ENCODE peak calls at places on chromosomes 4 and X, in ten cellular contexts. N, H, E, L, P, A, R, C, I and Y are unnamed samples.

GRCh38 chrX:19879742-19880378 is 7.5 kb downstream of the SH3KBP1 start:
- DNase-seq in N (no peak), H (no peak), E (no peak), L (no peak), P (no peak), A (no peak), R (no peak), C (no peak), I (no peak), Y (no peak)

GRCh38 chr4:185809517-185810071 is 2.4 kb downstream of the SORBS2 start:
- DNase-seq in N (no peak), H (no peak), E (no peak), L (peak; percentile 15), P (no peak), A (no peak), R (no peak), C (no peak), I (no peak), Y (no peak)

GRCh38 chrX:87571965-87572364 is 54.4 kb downstream of the KLHL4 start:
- DNase-seq in N (no peak), H (no peak), E (no peak), L (no peak), P (no peak), A (no peak), R (no peak), C (no peak), I (no peak), Y (no peak)

GRCh38 chr4:81854406-81854805 is 382.7 kb upstream of the RASGEF1B start:
- DNase-seq in N (no peak), H (no peak), E (no peak), L (no peak), P (no peak), A (no peak), R (no peak), C (no peak), I (no peak), Y (no peak)

GRCh38 chr4:38173935-38174334 is 213.7 kb downstream of the PTTG2 start:
- DNase-seq in N (no peak), H (no peak), E (no peak), L (no peak), P (no peak), A (no peak), R (no peak), C (no peak), I (no peak), Y (no peak)

GRCh38 chr4:176882201-176882600 is 89.5 kb upstream of the VEGFC start:
- DNase-seq in N (no peak), H (no peak), E (no peak), L (no peak), P (no peak), A (no peak), R (no peak), C (no peak), I (no peak), Y (no peak)

GRCh38 chr4:53706422-53707032 is 115.2 kb upstream of the LNX1 start:
- DNase-seq in N (peak; percentile 46), H (peak; percentile 34), E (no peak), L (peak; percentile 86), P (no peak), A (peak; percentile 87), R (no peak), C (no peak), I (no peak), Y (no peak)

GRCh38 chr4:164482788-164483187 is 271.1 kb upstream of the SMIM31 start:
- DNase-seq in N (no peak), H (no peak), E (no peak), L (no peak), P (no peak), A (no peak), R (no peak), C (no peak), I (no peak), Y (no peak)

GRCh38 chr4:76779740-76780459 is 118.0 kb downstream of the SOWAHB start:
- DNase-seq in N (no peak), H (no peak), E (no peak), L (no peak), P (no peak), A (no peak), R (no peak), C (no peak), I (no peak), Y (no peak)

GRCh38 chrX:146224442-146224841 is 406.8 kb downstream of the SLITRK2 start:
- DNase-seq in N (no peak), H (no peak), E (no peak), L (no peak), P (no peak), A (peak; percentile 34), R (no peak), C (no peak), I (no peak), Y (no peak)

GRCh38 chr4:157151711-157152110 is 68.8 kb upstream of the GRIA2 start:
- DNase-seq in N (no peak), H (no peak), E (no peak), L (no peak), P (no peak), A (no peak), R (no peak), C (no peak), I (no peak), Y (no peak)

GRCh38 chr4:149709640-149710039 is 106.0 kb downstream of the IQCM start:
- DNase-seq in N (no peak), H (no peak), E (no peak), L (no peak), P (no peak), A (no peak), R (no peak), C (no peak), I (no peak), Y (no peak)

GRCh38 chr4:149707862-149708261 is 107.8 kb downstream of the IQCM start:
- DNase-seq in N (no peak), H (no peak), E (no peak), L (no peak), P (no peak), A (no peak), R (no peak), C (no peak), I (no peak), Y (no peak)

GRCh38 chr4:149711588-149711987 is 104.1 kb downstream of the IQCM start:
- DNase-seq in N (no peak), H (no peak), E (no peak), L (no peak), P (no peak), A (no peak), R (no peak), C (no peak), I (no peak), Y (no peak)

GRCh38 chr4:149706942-149707341 is 108.7 kb downstream of the IQCM start:
- DNase-seq in N (no peak), H (no peak), E (no peak), L (no peak), P (no peak), A (no peak), R (no peak), C (no peak), I (no peak), Y (no peak)

GRCh38 chr4:149708513-149709175 is 107.0 kb downstream of the IQCM start:
- DNase-seq in N (no peak), H (peak; percentile 57), E (no peak), L (no peak), P (no peak), A (no peak), R (no peak), C (no peak), I (no peak), Y (no peak)
- H3K27ac ChIP-seq in N (no peak overlapping the region), H (no peak overlapping the region), E (no peak overlapping the region), L (no peak overlapping the region), P (no peak overlapping the region), A (no peak overlapping the region), R (no peak overlapping the region), C (no peak overlapping the region), I (no peak overlapping the region), Y (no peak overlapping the region)

GRCh38 chrX:153920546-153920945 is 5.5 kb downstream of the ARHGAP4 start:
- DNase-seq in N (no peak), H (no peak), E (no peak), L (no peak), P (no peak), A (no peak), R (peak; percentile 19), C (no peak), I (no peak), Y (no peak)
- H3K27ac ChIP-seq in N (no peak overlapping the region), H (no peak overlapping the region), E (no peak overlapping the region), L (no peak overlapping the region), P (no peak overlapping the region), A (no peak overlapping the region), R (no peak overlapping the region), C (no peak overlapping the region), I (no peak overlapping the region), Y (no peak overlapping the region)

DNA sequence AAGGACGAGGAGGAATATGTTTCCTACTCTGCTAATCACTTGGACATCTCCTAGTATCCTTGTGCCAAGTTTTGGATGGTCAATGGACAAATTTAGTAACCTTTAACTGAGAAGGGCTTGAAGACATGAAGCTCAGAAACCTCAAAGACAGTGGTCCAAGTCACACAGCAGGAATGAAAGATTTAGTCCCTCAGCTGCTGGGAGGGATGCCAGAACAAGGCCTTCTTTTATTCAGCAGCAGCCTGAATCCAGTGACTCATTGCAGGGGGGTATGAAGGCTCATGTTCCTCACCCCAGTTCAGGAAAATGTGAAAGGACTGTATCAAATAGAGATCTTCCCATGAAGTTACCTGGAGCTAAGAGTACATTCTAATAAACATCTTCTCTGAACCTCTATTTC is 214.9 kb upstream of the UGT8 start:
- DNase-seq in N (no peak), H (peak; percentile 34), E (no peak), L (no peak), P (no peak), A (no peak), R (no peak), C (no peak), I (no peak), Y (no peak)
- H3K27ac ChIP-seq in N (no peak overlapping the region), H (no peak overlapping the region), E (no peak overlapping the region), L (no peak overlapping the region), P (no peak overlapping the region), A (no peak overlapping the region), R (no peak overlapping the region), C (no peak overlapping the region), I (no peak overlapping the region), Y (no peak overlapping the region)

GRCh38 chr4:112706840-112707207 is 69.9 kb downstream of the LARP7 start:
- DNase-seq in N (no peak), H (no peak), E (no peak), L (no peak), P (no peak), A (no peak), R (no peak), C (no peak), I (no peak), Y (no peak)

GRCh38 chr4:112704322-112704721 is 67.4 kb downstream of the LARP7 start:
- DNase-seq in N (no peak), H (no peak), E (no peak), L (no peak), P (no peak), A (no peak), R (no peak), C (no peak), I (no peak), Y (no peak)

GRCh38 chr4:112702892-112703291 is 65.9 kb downstream of the LARP7 start:
- DNase-seq in N (no peak), H (no peak), E (no peak), L (no peak), P (no peak), A (no peak), R (no peak), C (no peak), I (no peak), Y (no peak)

GRCh38 chr4:112708772-112709171 is 71.8 kb downstream of the LARP7 start:
- DNase-seq in N (no peak), H (no peak), E (no peak), L (no peak), P (no peak), A (no peak), R (no peak), C (no peak), I (no peak), Y (no peak)

GRCh38 chr4:112704991-112705845 is 68.3 kb downstream of the LARP7 start:
- DNase-seq in N (peak; percentile 39), H (peak; percentile 8), E (peak; percentile 39), L (no peak), P (peak; percentile 54), A (peak; percentile 61), R (peak; percentile 53), C (no peak), I (peak; percentile 2), Y (peak; percentile 3)
- H3K27ac ChIP-seq in N (peak overlapping the region; percentile 63), H (no peak overlapping the region), E (no peak overlapping the region), L (no peak overlapping the region), P (peak overlapping the region; percentile 34), A (peak overlapping the region; percentile 97), R (no peak overlapping the region), C (no peak overlapping the region), I (no peak overlapping the region), Y (no peak overlapping the region)